ENCODE peak calls at places on chromosomes 11 and 22, in five cellular contexts. One of them, this sample, is unnamed.

GRCh38 chr22:45551310-45552016 is 48.8 kb downstream of the FBLN1 start:
- DNase-seq in B cell: no peak
- DNase-seq in fibroblast of lung: no peak
- DNase-seq in fibroblast of villous mesenchyme: peak
- DNase-seq in fibroblast of pulmonary artery: no peak
- DNase-seq in this sample: peak

GRCh38 chr11:2213384-2213842 is 41.8 kb upstream of the TH start:
- DNase-seq in B cell: no peak
- DNase-seq in fibroblast of lung: no peak
- DNase-seq in fibroblast of villous mesenchyme: no peak
- DNase-seq in fibroblast of pulmonary artery: no peak
- DNase-seq in this sample: no peak

GRCh38 chr22:29727248-29727551 is 7.4 kb downstream of the CABP7 start:
- DNase-seq in B cell: no peak
- DNase-seq in fibroblast of lung: peak
- DNase-seq in fibroblast of villous mesenchyme: peak
- DNase-seq in fibroblast of pulmonary artery: peak
- DNase-seq in this sample: peak

GRCh38 chr22:32389685-32390084 is 22.4 kb downstream of the RTCB start:
- DNase-seq in B cell: no peak
- DNase-seq in fibroblast of lung: peak
- DNase-seq in fibroblast of villous mesenchyme: peak
- DNase-seq in fibroblast of pulmonary artery: peak
- DNase-seq in this sample: peak

GRCh38 chr11:94028436-94028835 is 7.3 kb downstream of the HEPHL1 start:
- DNase-seq in B cell: no peak
- DNase-seq in fibroblast of lung: peak
- DNase-seq in fibroblast of villous mesenchyme: peak
- DNase-seq in fibroblast of pulmonary artery: peak
- DNase-seq in this sample: no peak

GRCh38 chr11:113296016-113296415 is 18.4 kb upstream of the TTC12 start:
- DNase-seq in B cell: no peak
- DNase-seq in fibroblast of lung: no peak
- DNase-seq in fibroblast of villous mesenchyme: no peak
- DNase-seq in fibroblast of pulmonary artery: no peak
- DNase-seq in this sample: no peak

GRCh38 chr11:35364101-35364780 is 55.1 kb downstream of the SLC1A2 start:
- DNase-seq in B cell: no peak
- DNase-seq in fibroblast of lung: peak
- DNase-seq in fibroblast of villous mesenchyme: peak
- DNase-seq in fibroblast of pulmonary artery: peak
- DNase-seq in this sample: no peak

GRCh38 chr11:112958670-112959069 is 2.5 kb upstream of the NCAM1 start:
- DNase-seq in B cell: no peak
- DNase-seq in fibroblast of lung: peak
- DNase-seq in fibroblast of villous mesenchyme: peak
- DNase-seq in fibroblast of pulmonary artery: peak
- DNase-seq in this sample: no peak

GRCh38 chr11:13207665-13208594 is 69.7 kb upstream of the BMAL1 start:
- DNase-seq in B cell: no peak
- DNase-seq in fibroblast of lung: peak
- DNase-seq in fibroblast of villous mesenchyme: peak
- DNase-seq in fibroblast of pulmonary artery: peak
- DNase-seq in this sample: no peak

GRCh38 chr11:45933846-45934579 is 11.6 kb downstream of the LARGE2 start:
- DNase-seq in B cell: no peak
- DNase-seq in fibroblast of lung: no peak
- DNase-seq in fibroblast of villous mesenchyme: no peak
- DNase-seq in fibroblast of pulmonary artery: no peak
- DNase-seq in this sample: no peak

GRCh38 chr11:118789501-118790356 is 1.2 kb downstream of the DDX6 start:
- DNase-seq in B cell: peak
- DNase-seq in fibroblast of lung: peak
- DNase-seq in fibroblast of villous mesenchyme: peak
- DNase-seq in fibroblast of pulmonary artery: peak
- DNase-seq in this sample: no peak

GRCh38 chr11:115698243-115698642 is 194.0 kb upstream of the CADM1 start:
- DNase-seq in B cell: no peak
- DNase-seq in fibroblast of lung: no peak
- DNase-seq in fibroblast of villous mesenchyme: no peak
- DNase-seq in fibroblast of pulmonary artery: no peak
- DNase-seq in this sample: no peak

GRCh38 chr22:46074771-46075551 is 75.4 kb upstream of the PPARA start:
- DNase-seq in B cell: no peak
- DNase-seq in fibroblast of lung: no peak
- DNase-seq in fibroblast of villous mesenchyme: no peak
- DNase-seq in fibroblast of pulmonary artery: no peak
- DNase-seq in this sample: no peak

GRCh38 chr22:26753125-26753862 is 95.9 kb downstream of the MIAT start:
- DNase-seq in B cell: no peak
- DNase-seq in fibroblast of lung: no peak
- DNase-seq in fibroblast of villous mesenchyme: no peak
- DNase-seq in fibroblast of pulmonary artery: no peak
- DNase-seq in this sample: no peak
- TF ChIP-seq CTCF in B cell: no peak
- TF ChIP-seq CTCF in fibroblast of lung: no peak
- TF ChIP-seq CTCF in fibroblast of villous mesenchyme: peak
- TF ChIP-seq CTCF in fibroblast of pulmonary artery: no peak
- TF ChIP-seq CTCF in this sample: no peak

GRCh38 chr11:9232482-9232881 is 32.7 kb downstream of the DENND5A start:
- DNase-seq in B cell: no peak
- DNase-seq in fibroblast of lung: no peak
- DNase-seq in fibroblast of villous mesenchyme: no peak
- DNase-seq in fibroblast of pulmonary artery: no peak
- DNase-seq in this sample: no peak
- TF ChIP-seq CTCF in B cell: no peak
- TF ChIP-seq CTCF in fibroblast of lung: no peak
- TF ChIP-seq CTCF in fibroblast of villous mesenchyme: no peak
- TF ChIP-seq CTCF in fibroblast of pulmonary artery: no peak
- TF ChIP-seq CTCF in this sample: no peak

GRCh38 chr11:65016705-65017104 is 2.7 kb downstream of the ARL2 start:
- DNase-seq in B cell: no peak
- DNase-seq in fibroblast of lung: no peak
- DNase-seq in fibroblast of villous mesenchyme: no peak
- DNase-seq in fibroblast of pulmonary artery: no peak
- DNase-seq in this sample: no peak

GRCh38 chr11:65014146-65014960 is at the start of gene ARL2:
- DNase-seq in B cell: peak
- DNase-seq in fibroblast of lung: no peak
- DNase-seq in fibroblast of villous mesenchyme: peak
- DNase-seq in fibroblast of pulmonary artery: peak
- DNase-seq in this sample: no peak

GRCh38 chr11:65008873-65009272 is 5.1 kb upstream of the ARL2 start:
- DNase-seq in B cell: no peak
- DNase-seq in fibroblast of lung: no peak
- DNase-seq in fibroblast of villous mesenchyme: no peak
- DNase-seq in fibroblast of pulmonary artery: no peak
- DNase-seq in this sample: no peak

GRCh38 chr11:65013692-65014145 is 241 bp upstream of the ARL2 start:
- DNase-seq in B cell: peak
- DNase-seq in fibroblast of lung: peak
- DNase-seq in fibroblast of villous mesenchyme: peak
- DNase-seq in fibroblast of pulmonary artery: peak
- DNase-seq in this sample: peak

DNA sequence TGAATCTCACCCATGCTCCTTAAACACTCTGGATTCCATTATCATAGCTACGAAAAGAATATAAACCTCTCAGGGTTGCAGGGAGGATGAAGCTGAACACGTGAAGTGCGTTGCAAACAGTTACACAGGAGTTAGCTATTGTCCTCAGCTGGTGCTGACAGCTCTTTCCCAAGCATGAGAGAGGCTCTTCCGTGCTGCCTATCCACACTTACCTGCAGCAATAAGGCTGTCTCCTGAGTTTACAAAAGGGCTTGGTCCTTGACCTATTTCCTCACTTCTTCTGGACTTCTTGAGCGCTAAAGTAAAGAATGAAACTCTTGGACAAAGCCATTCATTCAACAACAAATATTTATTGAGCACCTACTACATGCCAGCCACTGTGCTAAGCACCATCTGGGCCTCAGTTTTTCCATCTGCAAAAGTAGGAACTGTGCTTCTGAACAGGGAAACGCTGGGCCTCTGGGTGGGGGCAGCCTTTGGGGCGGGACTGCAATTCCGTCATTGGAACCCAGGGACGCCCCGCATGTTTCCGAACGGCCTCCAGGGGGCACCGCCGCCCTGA is 749 bp upstream of the ARL2 start:
- DNase-seq in B cell: peak
- DNase-seq in fibroblast of lung: peak
- DNase-seq in fibroblast of villous mesenchyme: peak
- DNase-seq in fibroblast of pulmonary artery: peak
- DNase-seq in this sample: peak
- TF ChIP-seq CTCF in B cell: no peak
- TF ChIP-seq CTCF in fibroblast of lung: no peak
- TF ChIP-seq CTCF in fibroblast of villous mesenchyme: peak
- TF ChIP-seq CTCF in fibroblast of pulmonary artery: peak
- TF ChIP-seq CTCF in this sample: peak

GRCh38 chr22:38700271-38700788 is 413 bp downstream of the JOSD1 start:
- DNase-seq in B cell: no peak
- DNase-seq in fibroblast of lung: peak
- DNase-seq in fibroblast of villous mesenchyme: peak
- DNase-seq in fibroblast of pulmonary artery: peak
- DNase-seq in this sample: peak

GRCh38 chr22:38699143-38699542 is 1.6 kb downstream of the JOSD1 start:
- DNase-seq in B cell: no peak
- DNase-seq in fibroblast of lung: no peak
- DNase-seq in fibroblast of villous mesenchyme: no peak
- DNase-seq in fibroblast of pulmonary artery: no peak
- DNase-seq in this sample: no peak

GRCh38 chr22:38698407-38699094 is 2.2 kb downstream of the JOSD1 start:
- DNase-seq in B cell: no peak
- DNase-seq in fibroblast of lung: no peak
- DNase-seq in fibroblast of villous mesenchyme: no peak
- DNase-seq in fibroblast of pulmonary artery: no peak
- DNase-seq in this sample: no peak

GRCh38 chr22:38699784-38700183 is 959 bp downstream of the JOSD1 start:
- DNase-seq in B cell: no peak
- DNase-seq in fibroblast of lung: peak
- DNase-seq in fibroblast of villous mesenchyme: peak
- DNase-seq in fibroblast of pulmonary artery: peak
- DNase-seq in this sample: no peak

DNA sequence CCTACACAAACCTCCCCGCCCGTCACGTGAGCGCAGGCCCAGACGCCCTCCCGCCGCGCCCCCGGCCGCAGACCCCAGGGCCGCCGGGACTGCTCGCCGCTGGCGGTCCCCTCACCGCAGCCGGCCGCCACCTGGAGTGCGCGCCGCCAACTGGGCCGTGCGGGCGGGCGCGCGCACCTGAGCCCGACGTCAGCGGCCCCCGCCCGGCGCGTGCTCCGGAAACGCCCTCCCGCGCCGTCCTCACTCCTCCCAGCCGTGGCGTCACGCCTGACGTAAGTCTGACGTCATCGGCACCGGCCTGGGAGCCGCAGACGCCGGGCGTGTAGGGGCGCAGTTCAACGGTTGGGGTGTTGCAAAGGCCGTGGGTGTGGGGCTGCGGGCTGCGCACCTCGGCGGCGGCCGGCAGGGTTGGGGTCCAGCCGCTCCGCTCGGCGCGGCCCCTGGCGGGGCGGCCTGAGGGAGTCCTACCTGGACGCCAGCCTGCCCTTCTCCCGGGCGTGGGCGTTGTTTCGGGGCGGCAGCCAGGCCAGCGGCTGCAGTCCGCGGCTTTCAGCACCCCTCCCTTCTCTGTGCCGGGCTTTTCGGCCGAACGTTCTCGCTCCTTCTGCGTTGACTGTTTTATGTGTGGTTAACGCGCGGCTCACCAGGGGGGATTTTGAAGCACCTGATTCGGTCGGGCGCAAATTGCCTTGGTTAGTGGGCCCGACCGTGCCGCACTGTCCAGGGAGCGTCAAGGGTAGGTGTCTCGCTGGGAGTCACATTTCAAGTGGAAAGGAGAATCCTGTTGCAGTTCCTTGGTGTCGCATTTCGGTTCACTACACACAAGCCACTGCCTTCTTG is at the start of gene JOSD1:
- DNase-seq in B cell: peak
- DNase-seq in fibroblast of lung: peak
- DNase-seq in fibroblast of villous mesenchyme: peak
- DNase-seq in fibroblast of pulmonary artery: peak
- DNase-seq in this sample: peak
- TF ChIP-seq CTCF in B cell: no peak
- TF ChIP-seq CTCF in fibroblast of lung: no peak
- TF ChIP-seq CTCF in fibroblast of villous mesenchyme: no peak
- TF ChIP-seq CTCF in fibroblast of pulmonary artery: no peak
- TF ChIP-seq CTCF in this sample: no peak

DNA sequence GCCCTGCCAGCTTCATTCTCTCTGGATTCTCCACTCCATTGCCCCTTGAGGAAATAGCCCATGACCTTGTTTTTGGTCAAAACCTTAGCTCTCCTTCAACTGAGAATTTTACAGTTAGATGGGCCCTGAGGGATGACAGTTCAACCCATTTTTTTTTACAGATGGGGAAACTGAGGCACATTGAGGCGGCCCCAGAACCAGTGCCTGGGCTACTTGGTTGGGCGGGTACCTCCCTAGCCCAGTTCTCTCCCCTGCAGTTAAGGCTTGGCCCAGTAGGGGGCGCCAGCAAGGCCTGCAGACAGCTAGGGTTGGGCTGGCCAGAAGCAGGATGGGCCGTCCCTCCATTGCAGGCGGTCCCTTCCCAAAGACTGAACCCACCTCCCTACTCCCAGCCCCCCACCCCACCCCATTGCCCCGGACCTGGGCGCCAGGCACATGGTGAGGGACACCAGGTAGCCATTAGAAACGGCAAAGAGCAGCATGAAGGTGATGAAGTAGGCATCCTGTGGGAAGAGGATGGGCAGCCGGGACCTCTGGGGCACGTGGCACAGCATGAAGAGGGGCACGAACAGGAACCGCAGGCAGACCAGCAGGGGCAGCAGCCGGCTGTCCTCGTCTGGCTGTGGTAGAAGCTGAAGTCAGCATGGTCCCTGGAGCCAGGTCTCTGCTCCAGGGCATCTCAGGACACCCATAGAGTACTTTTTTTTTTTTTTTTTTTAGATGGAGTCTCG is 7.6 kb downstream of the SLC29A2 start:
- DNase-seq in B cell: peak
- DNase-seq in fibroblast of lung: no peak
- DNase-seq in fibroblast of villous mesenchyme: no peak
- DNase-seq in fibroblast of pulmonary artery: peak
- DNase-seq in this sample: peak
- TF ChIP-seq CTCF in B cell: peak
- TF ChIP-seq CTCF in fibroblast of lung: peak
- TF ChIP-seq CTCF in fibroblast of villous mesenchyme: peak
- TF ChIP-seq CTCF in fibroblast of pulmonary artery: peak
- TF ChIP-seq CTCF in this sample: peak

DNA sequence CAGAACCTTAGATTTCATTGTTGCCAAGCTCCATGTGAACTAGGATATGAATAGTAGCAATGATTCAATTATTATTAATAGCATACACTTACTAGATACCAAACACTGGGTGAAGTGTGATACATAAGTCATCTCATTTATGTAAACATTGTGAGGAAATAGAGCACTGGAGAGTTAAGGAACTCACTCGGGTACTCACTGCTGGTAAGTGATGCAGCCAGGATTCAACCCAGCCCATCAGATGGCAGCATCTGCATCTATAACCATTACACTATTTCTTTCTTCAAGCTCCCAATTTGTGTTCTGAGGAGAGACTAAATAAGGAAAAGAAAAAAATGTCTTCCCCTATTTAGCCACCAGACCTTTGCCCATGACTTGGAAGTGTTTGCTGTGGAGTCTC is 10.2 kb upstream of the ALG8 start:
- DNase-seq in B cell: no peak
- DNase-seq in fibroblast of lung: peak
- DNase-seq in fibroblast of villous mesenchyme: peak
- DNase-seq in fibroblast of pulmonary artery: peak
- DNase-seq in this sample: no peak
- TF ChIP-seq CTCF in B cell: no peak
- TF ChIP-seq CTCF in fibroblast of lung: peak
- TF ChIP-seq CTCF in fibroblast of villous mesenchyme: peak
- TF ChIP-seq CTCF in fibroblast of pulmonary artery: peak
- TF ChIP-seq CTCF in this sample: no peak

GRCh38 chr11:40273192-40273732 is 1186.2 kb downstream of the LRRC4C start:
- DNase-seq in B cell: no peak
- DNase-seq in fibroblast of lung: no peak
- DNase-seq in fibroblast of villous mesenchyme: no peak
- DNase-seq in fibroblast of pulmonary artery: no peak
- DNase-seq in this sample: no peak
- TF ChIP-seq CTCF in B cell: no peak
- TF ChIP-seq CTCF in fibroblast of lung: no peak
- TF ChIP-seq CTCF in fibroblast of villous mesenchyme: no peak
- TF ChIP-seq CTCF in fibroblast of pulmonary artery: no peak
- TF ChIP-seq CTCF in this sample: no peak

This sample was measured in nephron progenitor cell.